ENCODE peak calls at places on chromosomes 12 and 14, in eight cellular contexts. Y is NCI-H460; D is BE2C; X is NCI-H748 treated with DMSO at 0.1 percent for 48 hours; C is nephron progenitor cell; H is neural crest cell; F is cardiac muscle cell; B is effector memory CD4-positive, alpha-beta T cell. N is an unnamed sample.
A peak's percentile ranks its signal among the peaks of the same experiment; 100 is the strongest.

GRCh38 chr14:67668559-67668958 is 5.9 kb downstream of the VTI1B start:
- DNase-seq in C (no peak), X (no peak), F (no peak), Y (no peak), B (no peak), D (no peak), H (no peak), N (no peak)

GRCh38 chr14:85172889-85173458 is 357.0 kb upstream of the FLRT2 start:
- DNase-seq in Y (no peak), C (no peak), D (no peak), H (no peak), F (no peak), X (no peak), B (no peak), N (no peak)

GRCh38 chr12:88172844-88173407 is 30.8 kb downstream of the TMTC3 start:
- DNase-seq in H (no peak), X (no peak), C (no peak), F (no peak), B (no peak), D (no peak), Y (no peak), N (no peak)

GRCh38 chr12:76028649-76029277 is 2.8 kb downstream of the PHLDA1 start:
- DNase-seq in X (no peak), F (no peak), B (no peak), C (no peak), H (no peak), Y (no peak), D (no peak), N (no peak)

GRCh38 chr12:105177208-105177607 is 58.8 kb downstream of the APPL2 start:
- DNase-seq in F (no peak), D (no peak), H (no peak), X (no peak), C (no peak), Y (no peak), B (no peak), N (no peak)

GRCh38 chr12:84508325-84508861 is 404.2 kb downstream of the SLC6A15 start:
- DNase-seq in F (no peak), H (no peak), D (peak; percentile 72), Y (peak; percentile 50), B (no peak), X (no peak), C (peak; percentile 3), N (no peak)

GRCh38 chr12:19288603-19289244 is 150.6 kb upstream of the AEBP2 start:
- DNase-seq in H (no peak), F (peak; percentile 45), B (no peak), X (peak; percentile 4), D (no peak), C (no peak), Y (peak; percentile 31), N (no peak)

GRCh38 chr14:76282581-76282980 is 93.4 kb upstream of the ESRRB start:
- DNase-seq in Y (no peak), X (no peak), C (no peak), B (no peak), D (no peak), H (no peak), F (no peak), N (no peak)

GRCh38 chr12:119940881-119941280 is 48.2 kb upstream of the BICDL1 start:
- DNase-seq in B (no peak), C (no peak), X (peak; percentile 21), Y (peak; percentile 9), D (no peak), H (no peak), F (no peak), N (no peak)

GRCh38 chr14:77027538-77028383 is 747 bp downstream of the IRF2BPL start:
- DNase-seq in B (peak; percentile 55), Y (peak; percentile 54), X (no peak), F (peak; percentile 66), D (peak; percentile 79), C (peak; percentile 58), H (peak; percentile 41), N (peak; percentile 60)

GRCh38 chr14:80350707-80351106 is 139.4 kb upstream of the DIO2 start:
- DNase-seq in H (no peak), F (no peak), C (no peak), B (no peak), X (no peak), Y (no peak), D (no peak), N (no peak)

GRCh38 chr12:65015850-65016249 is 105.3 kb downstream of the WIF1 start:
- DNase-seq in Y (no peak), C (no peak), B (no peak), H (no peak), F (no peak), X (no peak), D (no peak), N (no peak)

GRCh38 chr14:63782683-63783389 is 55.0 kb upstream of the SGPP1 start:
- DNase-seq in D (no peak), B (no peak), C (no peak), X (no peak), Y (no peak), F (no peak), H (no peak), N (no peak)

GRCh38 chr12:91870872-91871707 is 274.6 kb downstream of the BTG1 start:
- DNase-seq in B (no peak), H (no peak), Y (no peak), F (no peak), D (no peak), X (peak; percentile 63), C (no peak), N (no peak)

GRCh38 chr14:104800600-104801283 is at the start of gene ZBTB42:
- DNase-seq in X (peak; percentile 60), B (peak; percentile 59), Y (peak; percentile 34), C (peak; percentile 67), D (peak; percentile 55), F (peak; percentile 77), H (no peak), N (peak; percentile 56)

GRCh38 chr12:98424726-98425401 is 90.5 kb upstream of the TMPO start:
- DNase-seq in B (peak; percentile 9), Y (peak; percentile 55), X (peak; percentile 58), F (peak; percentile 80), H (peak; percentile 47), D (peak; percentile 51), C (peak; percentile 65), N (peak; percentile 64)

GRCh38 chr12:50387487-50387886 is 8.9 kb downstream of the FAM186A start:
- DNase-seq in F (no peak), B (no peak), C (no peak), H (no peak), Y (no peak), X (no peak), D (no peak), N (no peak)

GRCh38 chr12:46526231-46526630 is 153.7 kb upstream of the SLC38A2 start:
- DNase-seq in X (no peak), Y (no peak), F (no peak), C (no peak), D (no peak), B (no peak), H (no peak), N (no peak)

GRCh38 chr14:69087061-69087461 is 65.9 kb downstream of the DCAF5 start:
- DNase-seq in Y (no peak), X (no peak), C (no peak), H (no peak), B (no peak), F (no peak), D (no peak), N (no peak)

GRCh38 chr14:48398675-48399282 is 723.4 kb upstream of the MDGA2 start:
- DNase-seq in X (peak; percentile 32), D (peak; percentile 36), B (no peak), F (peak; percentile 65), C (peak; percentile 13), Y (peak; percentile 1), H (peak; percentile 13), N (no peak)

GRCh38 chr14:90060965-90061848 is 587 bp upstream of the KCNK13 start:
- DNase-seq in H (peak; percentile 5), Y (no peak), D (peak; percentile 30), F (peak; percentile 30), B (no peak), C (peak; percentile 72), X (peak; percentile 64), N (peak; percentile 27)

GRCh38 chr12:94516985-94517384 is 57.3 kb upstream of the CEP83 start:
- DNase-seq in H (no peak), F (no peak), X (no peak), Y (no peak), D (no peak), B (no peak), C (no peak), N (no peak)

GRCh38 chr12:63238892-63239291 is 87.9 kb upstream of the AVPR1A start:
- DNase-seq in C (no peak), D (no peak), F (no peak), H (no peak), X (no peak), B (no peak), Y (no peak), N (no peak)

GRCh38 chr12:5051334-5051733 is 7.7 kb downstream of the KCNA5 start:
- DNase-seq in X (no peak), Y (no peak), C (no peak), F (no peak), D (no peak), B (no peak), H (no peak), N (no peak)

GRCh38 chr14:91889477-91890211 is 22.3 kb upstream of the TC2N start:
- DNase-seq in C (no peak), D (no peak), Y (no peak), H (no peak), X (no peak), B (no peak), F (no peak), N (no peak)

GRCh38 chr12:5166976-5167375 is 123.3 kb downstream of the KCNA5 start:
- DNase-seq in F (no peak), X (no peak), B (no peak), C (no peak), D (no peak), Y (no peak), H (no peak), N (no peak)

GRCh38 chr12:32501835-32502333 is 102.5 kb downstream of the FGD4 start:
- DNase-seq in D (peak; percentile 83), X (peak; percentile 73), H (peak; percentile 72), B (no peak), Y (peak; percentile 30), C (peak; percentile 60), F (peak; percentile 76), N (peak; percentile 71)

GRCh38 chr12:119341988-119342387 is 7.5 kb downstream of the CCDC60 start:
- DNase-seq in D (no peak), H (no peak), X (no peak), Y (no peak), F (no peak), B (no peak), C (no peak), N (no peak)

GRCh38 chr14:99687284-99688209 is 3.4 kb downstream of the CYP46A1 start:
- DNase-seq in B (peak; percentile 9), F (peak; percentile 18), C (peak; percentile 56), Y (no peak), D (no peak), H (no peak), X (peak; percentile 30), N (no peak)

GRCh38 chr12:13196302-13196921 is at the start of gene EMP1:
- DNase-seq in X (no peak), F (no peak), H (no peak), Y (peak; percentile 83), D (no peak), B (peak; percentile 66), C (no peak), N (no peak)

GRCh38 chr12:28340261-28340660 is 150.0 kb downstream of the CCDC91 start:
- DNase-seq in D (no peak), C (no peak), B (no peak), F (no peak), H (no peak), Y (no peak), X (no peak), N (no peak)

GRCh38 chr12:51262758-51263177 is 7.4 kb downstream of the SMAGP start:
- DNase-seq in X (no peak), C (peak; percentile 35), D (peak; percentile 52), Y (peak; percentile 68), H (peak; percentile 20), F (peak; percentile 20), B (no peak), N (peak; percentile 29)

GRCh38 chr14:67477926-67478915 is 10.3 kb downstream of the TMEM229B start:
- DNase-seq in F (no peak), C (no peak), D (no peak), Y (no peak), X (no peak), B (no peak), H (no peak), N (no peak)

GRCh38 chr12:93784339-93785086 is 107.3 kb downstream of the CRADD start:
- DNase-seq in C (no peak), Y (peak; percentile 64), B (peak; percentile 18), D (peak; percentile 81), F (peak; percentile 30), X (no peak), H (no peak), N (peak; percentile 47)

N was measured in glutamatergic neuron.